ENCODE peak calls at places on chromosome 5, in five cellular contexts. T is left cardiac atrium; Z is activated naive CD4-positive, alpha-beta T cell; S is NCI-H2107; E is stimulated activated naive CD8-positive, alpha-beta T cell treated with anti-CD3 and anti-CD28 coated beads, Interleukin-15, amount 100 ng/mL, for 72 hours. B is an unnamed sample.

GRCh38 chr5:171693397-171693796 is 92.2 kb upstream of the SMIM23 start:
- DNase-seq in Z (no peak), E (no peak), T (no peak), S (no peak), B (no peak)

GRCh38 chr5:171990713-171991015 is 15.8 kb downstream of the FBXW11 start:
- DNase-seq in S (no peak), T (no peak), Z (no peak), E (no peak), B (no peak)

GRCh38 chr5:89324990-89325389 is 442.0 kb upstream of the MEF2C start:
- DNase-seq in T (no peak), E (no peak), Z (no peak), S (no peak), B (no peak)

GRCh38 chr5:120464627-120465280 is 654 bp downstream of the PRR16 start:
- DNase-seq in E (peak; percentile 1), T (peak; percentile 44), Z (no peak), S (no peak), B (no peak)

GRCh38 chr5:18281947-18282557 is 647.8 kb downstream of the TAF11L14 start:
- DNase-seq in E (no peak), Z (no peak), S (peak; percentile 8), T (no peak), B (peak; percentile 36)

GRCh38 chr5:505946-506555 is 18.2 kb downstream of the SLC9A3 start:
- DNase-seq in Z (no peak), T (no peak), E (no peak), S (no peak), B (no peak)

GRCh38 chr5:150180241-150181027 is 9.4 kb upstream of the SLC6A7 start:
- DNase-seq in S (no peak), Z (no peak), E (no peak), T (peak; percentile 82), B (no peak)

GRCh38 chr5:3024541-3024940 is 273.1 kb upstream of the IRX2 start:
- DNase-seq in S (no peak), E (no peak), Z (no peak), T (no peak), B (no peak)

GRCh38 chr5:86095106-86095505 is 522.6 kb upstream of the COX7C start:
- DNase-seq in T (no peak), S (no peak), Z (no peak), E (no peak), B (no peak)

GRCh38 chr5:134626369-134627014 is 6.1 kb downstream of the SAR1B start:
- DNase-seq in Z (no peak), S (no peak), T (no peak), E (no peak), B (peak; percentile 79)

GRCh38 chr5:43485406-43485805 is 1.7 kb upstream of the TMEM267 start:
- DNase-seq in T (no peak), S (no peak), E (no peak), Z (no peak), B (no peak)

GRCh38 chr5:135821061-135821781 is 13.2 kb upstream of the SLC25A48 start:
- DNase-seq in E (no peak), S (peak; percentile 47), T (no peak), Z (no peak), B (no peak)

GRCh38 chr5:157913575-157913974 is 54.6 kb upstream of the CLINT1 start:
- DNase-seq in S (no peak), T (no peak), Z (no peak), E (no peak), B (no peak)